ENCODE peak calls at places on chromosomes 3 and 15, in four cellular contexts. C is stimulated activated CD4-positive, alpha-beta T cell treated with anti-CD3 and anti-CD28 coated beads, Interleukin-2, amount 100 ng/mL, for 24 hours; S is HFF-Myc; Q is WTC11. F is an unnamed sample.

GRCh38 chr3:20073683-20074082 is 33.4 kb downstream of the KAT2B start:
- DNase-seq in Q (no peak), C (no peak), S (no peak), F (no peak)

GRCh38 chr3:13420051-13420816 is at the start of gene NUP210:
- DNase-seq in Q (peak), S (no peak), C (peak), F (no peak)

GRCh38 chr3:153291052-153291689 is 129.1 kb downstream of the RAP2B start:
- DNase-seq in S (no peak), C (no peak), Q (no peak), F (no peak)

GRCh38 chr3:149004622-149005021 is 13.3 kb downstream of the GYG1 start:
- DNase-seq in Q (no peak), C (no peak), S (no peak), F (no peak)

GRCh38 chr3:134364936-134365765 is 9.1 kb downstream of the AMOTL2 start:
- DNase-seq in Q (no peak), C (no peak), S (no peak), F (no peak)

GRCh38 chr15:89550427-89550826 is 24.8 kb upstream of the TICRR start:
- DNase-seq in S (no peak), C (no peak), Q (no peak), F (no peak)

GRCh38 chr3:66399529-66400232 is 101.1 kb downstream of the LRIG1 start:
- DNase-seq in C (no peak), Q (no peak), S (no peak), F (no peak)

GRCh38 chr3:107699682-107700081 is 176.9 kb downstream of the BBX start:
- DNase-seq in Q (no peak), C (no peak), S (no peak), F (no peak)

GRCh38 chr15:45891766-45892165 is 256.9 kb downstream of the SQOR start:
- DNase-seq in Q (no peak), S (no peak), C (no peak), F (no peak)

GRCh38 chr3:12046406-12046805 is 42.2 kb downstream of the SYN2 start:
- DNase-seq in Q (no peak), C (no peak), S (no peak), F (no peak)

GRCh38 chr3:140953028-140953960 is 11.7 kb downstream of the SLC25A36 start:
- DNase-seq in S (no peak), Q (no peak), C (no peak), F (no peak)

GRCh38 chr3:179181993-179182551 is 33.9 kb downstream of the PIK3CA start:
- DNase-seq in C (peak), Q (no peak), S (no peak), F (no peak)

GRCh38 chr3:140954576-140954975 is 12.9 kb downstream of the SLC25A36 start:
- DNase-seq in Q (no peak), C (no peak), S (no peak), F (no peak)

GRCh38 chr3:105513042-105513441 is 146.3 kb downstream of the ALCAM start:
- DNase-seq in Q (no peak), S (no peak), C (no peak), F (no peak)

GRCh38 chr3:57972421-57973111 is 35.7 kb upstream of the FLNB start:
- DNase-seq in S (no peak), Q (no peak), C (no peak), F (no peak)

GRCh38 chr15:35019401-35020327 is 31.6 kb upstream of the ZNF770 start:
- DNase-seq in C (no peak), S (no peak), Q (no peak), F (no peak)

GRCh38 chr3:22117751-22118346 is 366.8 kb upstream of the ZNF385D start:
- DNase-seq in S (peak), Q (no peak), C (no peak), F (no peak)

GRCh38 chr3:58388550-58389061 is 45.0 kb downstream of the PDHB start:
- DNase-seq in Q (no peak), S (peak), C (no peak), F (peak)

GRCh38 chr3:95343228-95343627 is 1280.4 kb downstream of the NSUN3 start:
- DNase-seq in S (no peak), C (no peak), Q (no peak), F (no peak)